ENCODE peak calls at places on chromosome 21, in four cellular contexts. Q is lung, F is breast epithelium, O is OCI-LY7. J is an unnamed sample.

GRCh38 chr21:37367301-37367757 is 756 bp downstream of the DYRK1A start:
- DNase-seq in Q (no peak), F (no peak), O (peak), J (no peak)

GRCh38 chr21:8993284-8993942 is 1528.0 kb upstream of the TPTE start:
- DNase-seq in Q (no peak), F (no peak), O (no peak), J (no peak)

GRCh38 chr21:42199488-42200463 is 19.2 kb upstream of the ABCG1 start:
- DNase-seq in Q (no peak), F (no peak), O (peak), J (no peak)

GRCh38 chr21:28822882-28823335 is 169.8 kb downstream of the LTN1 start:
- DNase-seq in Q (no peak), F (no peak), O (no peak), J (no peak)

GRCh38 chr21:42515708-42516502 is 2.3 kb downstream of the SLC37A1 start:
- DNase-seq in Q (peak), F (peak), O (no peak), J (no peak)

GRCh38 chr21:41615613-41616012 is 107.7 kb upstream of the TMPRSS2 start:
- DNase-seq in Q (no peak), F (peak), O (no peak), J (no peak)

GRCh38 chr21:21373969-21374368 is 375.8 kb downstream of the NCAM2 start:
- DNase-seq in Q (no peak), F (no peak), O (no peak), J (no peak)

GRCh38 chr21:42341776-42342542 is 8.8 kb downstream of the TFF2 start:
- DNase-seq in Q (no peak), F (no peak), O (no peak), J (no peak)

GRCh38 chr21:26982767-26983166 is 15.9 kb upstream of the ADAMTS5 start:
- DNase-seq in Q (no peak), F (no peak), O (no peak), J (no peak)

GRCh38 chr21:33892853-33893252 is 22.8 kb downstream of the ATP5PO start:
- DNase-seq in Q (no peak), F (no peak), O (peak), J (no peak)

GRCh38 chr21:17818158-17819113 is 720 bp downstream of the C21orf91 start:
- DNase-seq in Q (peak), F (no peak), O (peak), J (peak)

GRCh38 chr21:42860345-42860744 is 19.0 kb downstream of the WDR4 start:
- DNase-seq in Q (no peak), F (no peak), O (no peak), J (no peak)

GRCh38 chr21:15557925-15558324 is 171.9 kb upstream of the USP25 start:
- DNase-seq in Q (no peak), F (no peak), O (peak), J (no peak)

GRCh38 chr21:36125513-36126121 is 9.3 kb upstream of the CBR3 start:
- DNase-seq in Q (peak), F (no peak), O (peak), J (peak)

GRCh38 chr21:32940079-32941014 is 85.4 kb upstream of the OLIG2 start:
- DNase-seq in Q (peak), F (no peak), O (peak), J (no peak)

GRCh38 chr21:37273440-37273839 is 6.3 kb upstream of the VPS26C start:
- DNase-seq in Q (no peak), F (no peak), O (no peak), J (no peak)

GRCh38 chr21:14833952-14834351 is 230.8 kb downstream of the NRIP1 start:
- DNase-seq in Q (no peak), F (no peak), O (no peak), J (no peak)

GRCh38 chr21:29074783-29075182 is 1.3 kb upstream of the CCT8 start:
- DNase-seq in Q (no peak), F (no peak), O (no peak), J (no peak)

GRCh38 chr21:26844258-26845065 is 747 bp downstream of the ADAMTS1 start:
- DNase-seq in Q (no peak), F (peak), O (no peak), J (peak)

GRCh38 chr21:35232545-35233176 is 183.6 kb upstream of the RUNX1 start:
- DNase-seq in Q (no peak), F (no peak), O (no peak), J (no peak)

GRCh38 chr21:25396135-25396711 is 211.1 kb downstream of the MRPL39 start:
- DNase-seq in Q (no peak), F (no peak), O (no peak), J (no peak)

GRCh38 chr21:28410264-28410663 is 582.4 kb downstream of the LTN1 start:
- DNase-seq in Q (no peak), F (no peak), O (no peak), J (no peak)

GRCh38 chr21:14773777-14774345 is 227.7 kb upstream of the SAMSN1 start:
- DNase-seq in Q (peak), F (no peak), O (peak), J (peak)

GRCh38 chr21:42113926-42114409 is 42.9 kb downstream of the UMODL1 start:
- DNase-seq in Q (no peak), F (peak), O (no peak), J (no peak)

GRCh38 chr21:44971672-44971995 is 31.8 kb downstream of the SLX9 start:
- DNase-seq in Q (no peak), F (no peak), O (no peak), J (no peak)
- TF ChIP-seq CTCF in Q (no peak), F (no peak), O (no peak), J (no peak)

DNA sequence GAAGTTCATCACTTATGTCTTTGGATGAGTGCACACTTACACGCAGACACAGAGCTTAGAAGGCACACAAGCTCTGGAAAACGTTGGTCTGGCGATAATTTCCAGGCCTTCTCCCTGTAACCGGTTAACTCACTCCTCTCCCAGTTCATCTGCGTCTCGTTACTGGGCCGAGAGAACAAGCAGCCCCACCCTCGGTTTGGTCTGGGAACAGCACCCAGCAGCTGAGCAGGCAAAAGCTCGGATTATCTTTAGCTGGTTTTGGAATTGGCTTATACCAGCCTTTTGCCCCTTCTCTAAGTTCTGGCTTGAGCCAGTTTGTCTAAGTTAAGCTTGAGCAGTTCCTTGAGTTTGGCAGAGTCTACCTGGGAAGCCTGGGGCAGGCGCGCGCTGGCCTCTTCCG is 27.3 kb upstream of the COL6A1 start:
- DNase-seq in Q (no peak), F (no peak), O (no peak), J (no peak)
- TF ChIP-seq CTCF in Q (no peak), F (no peak), O (no peak), J (no peak)

DNA sequence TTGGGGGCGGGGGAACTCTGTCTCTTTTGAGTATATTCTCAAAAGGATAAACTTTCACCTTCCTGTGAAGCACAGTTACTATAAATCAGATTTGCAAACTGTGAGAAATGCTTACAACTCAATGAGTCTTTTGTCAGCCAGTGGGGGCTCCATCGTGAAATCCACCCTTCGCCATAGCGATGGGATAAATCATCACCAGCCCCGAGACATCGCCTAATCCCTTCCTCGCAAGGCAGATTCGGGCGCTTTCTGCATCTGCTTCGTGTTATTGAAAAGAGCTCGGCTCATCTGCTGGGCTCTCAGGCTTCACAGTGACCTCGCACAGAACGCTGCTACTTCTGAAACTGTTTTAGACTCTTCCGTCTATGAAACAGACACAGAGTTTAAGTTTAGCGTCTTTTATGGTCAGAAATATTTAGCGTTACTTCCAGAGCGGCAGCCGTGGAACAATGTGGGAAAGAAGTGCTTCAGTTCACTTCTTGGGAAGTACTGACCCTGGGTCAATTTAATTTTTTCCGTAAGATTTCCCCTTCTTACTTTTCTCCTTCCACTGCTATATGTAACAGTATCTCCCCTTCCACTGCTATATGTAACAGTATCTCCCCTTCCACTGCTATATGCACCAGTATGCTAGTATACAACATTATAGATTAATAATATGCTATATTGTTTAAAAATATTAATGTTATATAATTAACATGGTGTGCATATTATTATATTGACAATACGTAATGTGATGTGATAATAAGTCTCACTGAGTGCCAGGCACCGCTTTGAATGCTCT is 69.5 kb upstream of the ERG start:
- DNase-seq in Q (peak), F (no peak), O (no peak), J (no peak)
- TF ChIP-seq CTCF in Q (no peak), F (no peak), O (no peak), J (no peak)

GRCh38 chr21:43918385-43918947 is 53.4 kb downstream of the AGPAT3 start:
- DNase-seq in Q (no peak), F (no peak), O (no peak), J (no peak)
- TF ChIP-seq CTCF in Q (no peak), F (no peak), O (peak), J (no peak)

DNA sequence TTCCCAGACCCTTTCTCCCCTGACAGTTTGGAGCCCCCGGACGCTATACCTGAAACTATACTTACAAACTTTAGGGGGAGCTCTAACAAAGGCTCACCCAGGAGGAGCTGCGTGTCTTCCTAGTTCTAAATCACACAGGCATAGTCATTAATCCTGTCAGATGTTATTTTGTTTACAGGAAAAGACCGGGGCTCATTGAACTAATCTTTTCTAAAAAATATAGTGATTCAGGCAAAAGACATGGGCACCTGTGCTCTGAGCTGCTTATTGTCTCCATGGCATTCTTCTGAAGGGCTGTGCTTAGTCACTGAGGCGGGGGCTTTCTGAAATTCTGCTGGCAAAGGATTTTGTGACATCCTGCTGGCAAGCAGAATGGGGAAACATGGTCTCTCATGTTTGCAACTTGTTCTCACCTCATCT is 1577.0 kb downstream of the NCAM2 start:
- DNase-seq in Q (no peak), F (no peak), O (peak), J (no peak)
- TF ChIP-seq CTCF in Q (no peak), F (no peak), O (peak), J (no peak)